ENCODE peak calls at places on chromosomes 11 and 22, in ten cellular contexts. C is Peyer's patch, T is astrocyte of the spinal cord, O is AG04449, F is HFFc6, Q is heart right ventricle, L is GM13977, Z is lower leg skin, G is Panc1, U is PC-3. M is an unnamed sample.

GRCh38 chr22:39115976-39116621 is 19.1 kb downstream of the APOBEC3H start:
- DNase-seq in C (no peak), T (no peak), O (no peak), F (no peak), Q (no peak), L (no peak), Z (no peak), G (no peak), U (no peak), M (no peak)

GRCh38 chr11:69913591-69914285 is 94.5 kb upstream of the FGF3 start:
- DNase-seq in C (peak), T (no peak), O (no peak), F (no peak), Q (no peak), L (no peak), Z (no peak), G (no peak), U (no peak), M (no peak)

GRCh38 chr11:134157451-134157850 is 66.3 kb downstream of the NCAPD3 start:
- DNase-seq in C (no peak), T (no peak), O (no peak), F (peak), Q (no peak), L (no peak), Z (no peak), G (no peak), U (no peak), M (no peak)

GRCh38 chr22:40383905-40384304 is 13.5 kb downstream of the SGSM3 start:
- DNase-seq in C (no peak), T (peak), O (peak), F (peak), Q (no peak), L (no peak), Z (no peak), G (no peak), U (no peak), M (no peak)

GRCh38 chr11:10920205-10920604 is 62.4 kb upstream of the ZBED5 start:
- DNase-seq in C (no peak), T (no peak), O (no peak), F (peak), Q (no peak), L (no peak), Z (no peak), G (no peak), U (no peak), M (no peak)

GRCh38 chr11:11171854-11172253 is 181.2 kb downstream of the CSNK2A3 start:
- DNase-seq in C (no peak), T (no peak), O (no peak), F (no peak), Q (no peak), L (peak), Z (no peak), G (no peak), U (no peak), M (no peak)

GRCh38 chr11:133927690-133928627 is 28.8 kb downstream of the IGSF9B start:
- DNase-seq in C (peak), T (peak), O (no peak), F (peak), Q (peak), L (peak), Z (peak), G (peak), U (peak), M (no peak)

GRCh38 chr11:96339704-96340554 is 3.1 kb downstream of the MAML2 start:
- DNase-seq in C (no peak), T (peak), O (no peak), F (no peak), Q (no peak), L (no peak), Z (no peak), G (no peak), U (no peak), M (no peak)

GRCh38 chr22:18110194-18110943 is at the start of gene TUBA8:
- DNase-seq in C (peak), T (peak), O (no peak), F (no peak), Q (no peak), L (peak), Z (peak), G (no peak), U (peak), M (no peak)

GRCh38 chr11:125892071-125892470 is 4.6 kb downstream of the HYLS1 start:
- DNase-seq in C (no peak), T (peak), O (no peak), F (peak), Q (no peak), L (no peak), Z (no peak), G (peak), U (peak), M (no peak)

GRCh38 chr11:117618273-117618672 is 178.7 kb downstream of the DSCAML1 start:
- DNase-seq in C (no peak), T (no peak), O (no peak), F (no peak), Q (no peak), L (no peak), Z (no peak), G (no peak), U (no peak), M (no peak)

GRCh38 chr11:117612111-117612510 is 184.9 kb downstream of the DSCAML1 start:
- DNase-seq in C (no peak), T (no peak), O (no peak), F (no peak), Q (no peak), L (no peak), Z (no peak), G (no peak), U (no peak), M (no peak)

GRCh38 chr11:117616979-117617378 is 180.0 kb downstream of the DSCAML1 start:
- DNase-seq in C (no peak), T (no peak), O (no peak), F (no peak), Q (no peak), L (no peak), Z (no peak), G (no peak), U (no peak), M (no peak)

GRCh38 chr11:117613521-117613920 is 183.5 kb downstream of the DSCAML1 start:
- DNase-seq in C (no peak), T (no peak), O (no peak), F (no peak), Q (no peak), L (no peak), Z (no peak), G (no peak), U (no peak), M (no peak)

GRCh38 chr11:117614695-117615094 is 182.3 kb downstream of the DSCAML1 start:
- DNase-seq in C (no peak), T (no peak), O (no peak), F (no peak), Q (no peak), L (no peak), Z (no peak), G (no peak), U (no peak), M (no peak)
- TF ChIP-seq CTCF in C (no peak), T (no peak), O (no peak), F (peak), Q (no peak), L (no peak), Z (no peak), G (no peak), U (peak), M (peak)

DNA sequence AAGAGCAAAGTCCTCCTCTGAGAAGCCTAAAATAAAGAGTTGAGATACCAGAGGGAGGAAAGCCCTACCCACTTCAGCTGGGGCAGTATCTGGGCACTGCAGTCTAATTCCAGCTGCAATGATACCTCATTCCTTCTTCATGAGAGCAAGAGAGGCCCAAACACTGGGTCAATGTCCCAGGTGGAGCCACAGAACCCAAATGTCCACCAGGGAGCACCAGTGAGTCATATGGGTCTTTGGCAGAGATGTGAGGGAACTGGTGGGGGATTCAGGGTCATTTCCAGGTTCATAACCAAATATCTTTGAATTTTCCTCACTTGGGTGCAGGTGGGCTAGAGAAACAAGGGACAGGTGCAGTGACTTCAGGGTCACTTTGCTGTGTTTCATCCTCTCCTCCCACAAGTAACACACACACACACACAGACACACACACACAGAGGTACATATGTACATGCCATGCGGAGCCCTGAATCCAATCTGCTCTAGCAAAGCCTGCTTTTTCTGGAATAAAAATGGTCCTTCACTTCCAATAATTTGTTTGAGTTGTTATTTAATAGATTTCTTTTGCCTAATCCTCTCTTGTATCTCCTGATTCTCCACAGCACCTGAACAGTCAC is 585.4 kb downstream of the SOX6 start:
- DNase-seq in C (peak), T (peak), O (no peak), F (no peak), Q (peak), L (peak), Z (no peak), G (no peak), U (no peak), M (no peak)
- TF ChIP-seq CTCF in C (peak), T (peak), O (peak), F (peak), Q (peak), L (peak), Z (no peak), G (peak), U (peak), M (peak)

GRCh38 chr11:63641727-63642126 is 27.5 kb upstream of the PLAAT3 start:
- DNase-seq in C (no peak), T (peak), O (no peak), F (peak), Q (no peak), L (no peak), Z (no peak), G (no peak), U (no peak), M (no peak)
- TF ChIP-seq CTCF in C (no peak), T (no peak), O (no peak), F (peak), Q (peak), L (no peak), Z (no peak), G (no peak), U (peak), M (peak)

GRCh38 chr11:128040603-128041002 is 546.8 kb downstream of the ETS1 start:
- DNase-seq in C (no peak), T (no peak), O (no peak), F (no peak), Q (no peak), L (no peak), Z (no peak), G (no peak), U (peak), M (no peak)

GRCh38 chr11:128036556-128037093 is 550.7 kb downstream of the ETS1 start:
- DNase-seq in C (no peak), T (no peak), O (no peak), F (peak), Q (no peak), L (no peak), Z (no peak), G (no peak), U (no peak), M (no peak)

GRCh38 chr11:128042290-128042751 is 545.0 kb downstream of the ETS1 start:
- DNase-seq in C (no peak), T (no peak), O (no peak), F (no peak), Q (no peak), L (no peak), Z (no peak), G (no peak), U (peak), M (no peak)

GRCh38 chr11:128036006-128036405 is 551.4 kb downstream of the ETS1 start:
- DNase-seq in C (no peak), T (no peak), O (no peak), F (no peak), Q (no peak), L (no peak), Z (no peak), G (no peak), U (no peak), M (no peak)

DNA sequence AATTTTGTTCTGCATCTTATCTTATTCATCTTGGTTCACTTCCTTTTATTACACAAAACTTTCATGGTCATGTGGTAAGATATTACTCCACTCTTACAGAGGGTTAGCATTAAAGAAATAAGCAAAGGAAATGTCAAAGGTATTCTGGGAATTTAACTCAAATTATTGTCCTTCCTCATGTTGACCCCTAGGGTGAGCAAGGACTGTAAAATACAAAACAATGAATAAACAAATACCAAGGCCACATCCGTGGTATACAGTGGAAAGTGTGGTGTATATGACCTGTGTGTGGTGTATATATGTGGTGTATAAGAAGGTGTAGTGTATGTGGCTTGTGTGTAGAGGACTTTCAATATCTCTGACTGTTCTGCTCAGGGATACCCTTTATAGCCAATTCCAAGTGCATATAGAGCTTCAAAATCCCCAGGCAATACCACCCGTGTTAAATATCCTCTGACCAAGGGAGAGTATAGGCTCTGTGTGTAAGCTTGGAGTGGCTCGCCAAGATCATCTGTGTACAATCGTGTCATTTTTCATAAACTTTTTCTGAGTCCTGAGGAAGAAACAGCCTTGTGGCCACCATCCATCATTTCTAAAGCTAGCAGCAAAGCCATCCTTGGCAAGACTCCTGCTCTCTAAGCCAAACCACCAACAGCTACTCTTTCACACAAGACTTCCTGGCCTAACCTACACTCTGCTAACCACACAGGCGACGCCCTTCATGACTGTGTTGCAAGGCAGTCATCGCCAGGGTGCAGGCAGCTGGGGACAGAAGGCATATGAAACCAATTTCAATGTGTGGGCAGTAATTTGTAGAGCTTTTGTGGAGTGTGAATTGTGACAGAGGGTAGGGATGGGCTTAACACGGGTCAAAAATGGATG is 548.0 kb downstream of the ETS1 start:
- DNase-seq in C (peak), T (peak), O (peak), F (peak), Q (peak), L (no peak), Z (peak), G (no peak), U (peak), M (no peak)
- TF ChIP-seq CTCF in C (no peak), T (peak), O (no peak), F (peak), Q (no peak), L (no peak), Z (no peak), G (no peak), U (peak), M (no peak)

GRCh38 chr11:45180158-45180887 is 33.9 kb downstream of the PRDM11 start:
- DNase-seq in C (peak), T (no peak), O (no peak), F (peak), Q (no peak), L (peak), Z (no peak), G (no peak), U (peak), M (no peak)
- TF ChIP-seq CTCF in C (peak), T (peak), O (peak), F (peak), Q (peak), L (no peak), Z (no peak), G (peak), U (peak), M (peak)

GRCh38 chr22:46297151-46297819 is 615 bp downstream of the GTSE1 start:
- DNase-seq in C (no peak), T (peak), O (no peak), F (peak), Q (no peak), L (no peak), Z (no peak), G (no peak), U (peak), M (no peak)

GRCh38 chr22:46299101-46299500 is 2.4 kb downstream of the GTSE1 start:
- DNase-seq in C (no peak), T (no peak), O (no peak), F (no peak), Q (no peak), L (no peak), Z (no peak), G (no peak), U (no peak), M (no peak)

GRCh38 chr22:46294784-46295183 is 1.9 kb upstream of the GTSE1 start:
- DNase-seq in C (no peak), T (no peak), O (no peak), F (no peak), Q (no peak), L (no peak), Z (no peak), G (no peak), U (no peak), M (no peak)

GRCh38 chr22:46295277-46295971 is 1.2 kb upstream of the GTSE1 start:
- DNase-seq in C (no peak), T (no peak), O (no peak), F (no peak), Q (no peak), L (no peak), Z (no peak), G (no peak), U (no peak), M (no peak)

DNA sequence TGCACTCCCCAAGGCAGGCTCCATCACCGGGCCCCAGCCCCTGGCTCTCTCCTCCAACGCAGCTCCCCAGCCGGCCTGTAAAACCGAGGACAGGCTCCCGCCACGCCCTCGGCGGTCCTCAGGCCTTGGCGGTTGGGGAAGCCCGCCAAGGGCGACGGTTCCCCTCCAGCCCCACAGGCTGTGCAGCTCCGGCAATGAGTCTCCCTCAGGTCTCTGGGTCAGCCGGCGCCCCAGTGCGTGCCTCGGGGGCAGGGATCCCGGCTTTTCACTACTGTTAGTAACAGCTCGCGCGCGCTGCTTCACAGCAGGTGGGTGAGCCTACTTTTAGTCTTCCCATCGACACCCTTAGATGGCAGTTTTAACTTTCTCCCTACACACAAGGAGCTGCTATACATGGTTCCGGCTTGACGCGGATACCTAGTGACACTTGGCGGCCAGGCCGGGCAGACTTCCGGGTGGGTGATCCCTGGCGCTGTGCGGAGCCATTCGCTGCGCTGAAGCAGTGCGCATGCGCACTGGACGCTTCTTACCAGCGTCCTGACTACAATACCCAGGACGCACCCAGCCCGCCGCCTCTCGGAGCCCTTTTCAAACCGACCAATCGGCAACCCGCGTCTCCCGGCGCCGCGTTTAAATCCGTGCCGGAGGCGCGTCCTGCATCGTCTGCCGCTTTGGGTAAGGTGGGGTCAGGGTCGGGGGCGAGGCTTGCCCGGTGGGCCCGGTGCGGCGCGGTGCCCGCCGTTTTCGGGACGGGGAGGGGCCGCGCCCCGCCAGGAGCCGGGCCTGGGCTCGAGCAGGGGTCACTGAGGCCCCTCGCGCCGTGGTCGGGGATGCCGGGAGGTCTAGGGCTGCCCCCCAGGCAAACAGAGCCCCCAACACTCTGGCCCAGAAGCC is at the start of gene GTSE1:
- DNase-seq in C (peak), T (peak), O (peak), F (peak), Q (peak), L (peak), Z (peak), G (peak), U (peak), M (peak)
- TF ChIP-seq CTCF in C (peak), T (no peak), O (peak), F (peak), Q (peak), L (peak), Z (no peak), G (no peak), U (peak), M (peak)

GRCh38 chr11:120245434-120245833 is 5.5 kb downstream of the POU2F3 start:
- DNase-seq in C (no peak), T (no peak), O (no peak), F (no peak), Q (no peak), L (no peak), Z (no peak), G (no peak), U (no peak), M (no peak)
- TF ChIP-seq CTCF in C (no peak), T (no peak), O (no peak), F (no peak), Q (no peak), L (no peak), Z (no peak), G (no peak), U (no peak), M (no peak)

DNA sequence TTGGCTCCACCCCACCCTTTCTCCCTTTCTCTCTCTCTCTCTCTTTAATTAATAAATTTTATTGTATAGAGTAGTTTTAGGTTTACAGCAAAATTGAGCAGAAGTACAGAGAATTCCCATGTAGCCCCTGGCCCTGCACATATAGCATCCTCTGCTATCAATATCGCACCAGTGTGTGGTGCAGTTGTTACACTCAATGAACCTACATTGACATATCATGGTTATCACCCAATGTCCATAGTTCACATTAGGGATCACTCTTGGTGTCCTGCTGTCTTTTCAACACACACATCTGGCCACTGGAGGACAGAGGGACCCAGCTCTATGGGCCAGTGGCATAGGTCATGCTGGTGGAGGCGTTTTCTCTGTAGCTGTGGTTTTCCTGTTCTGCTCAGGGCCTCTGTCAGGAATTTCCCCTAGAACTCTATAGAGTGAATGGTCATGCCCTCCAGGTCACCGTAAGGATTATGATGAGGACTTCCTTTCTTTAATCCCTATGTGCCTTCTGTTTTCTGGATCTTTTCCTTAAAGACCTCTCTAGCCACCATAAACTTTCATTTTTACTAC is 98.2 kb upstream of the NAV2 start:
- DNase-seq in C (no peak), T (no peak), O (no peak), F (no peak), Q (no peak), L (no peak), Z (no peak), G (no peak), U (no peak), M (no peak)
- TF ChIP-seq CTCF in C (no peak), T (no peak), O (no peak), F (no peak), Q (no peak), L (no peak), Z (no peak), G (no peak), U (no peak), M (no peak)

GRCh38 chr11:77114089-77114463 is 11.4 kb downstream of the OMP start:
- DNase-seq in C (no peak), T (no peak), O (no peak), F (no peak), Q (no peak), L (no peak), Z (no peak), G (no peak), U (no peak), M (no peak)
- TF ChIP-seq CTCF in C (no peak), T (no peak), O (no peak), F (no peak), Q (no peak), L (no peak), Z (no peak), G (no peak), U (no peak), M (no peak)

DNA sequence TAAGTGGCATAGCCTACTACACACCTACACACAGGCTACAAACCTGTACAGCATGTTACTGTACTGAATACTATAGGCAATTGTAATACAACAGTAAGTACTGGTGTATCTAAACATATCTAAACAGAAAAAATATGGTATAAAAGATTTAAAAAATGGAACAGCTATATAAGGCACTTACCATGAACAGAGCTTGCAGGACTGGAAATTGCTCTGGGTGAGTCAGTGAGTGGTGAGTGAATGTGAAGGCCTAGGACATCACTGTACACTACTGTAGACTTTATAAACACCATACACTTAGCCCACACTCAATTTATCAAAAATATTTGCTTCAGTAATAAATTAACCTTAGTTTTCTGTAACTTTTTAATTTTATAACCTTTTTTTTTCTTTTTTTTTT is 24.7 kb downstream of the PAMR1 start:
- DNase-seq in C (no peak), T (no peak), O (no peak), F (no peak), Q (no peak), L (no peak), Z (no peak), G (no peak), U (no peak), M (no peak)
- TF ChIP-seq CTCF in C (no peak), T (no peak), O (no peak), F (no peak), Q (no peak), L (no peak), Z (no peak), G (no peak), U (no peak), M (no peak)

M was measured in epithelial cell of proximal tubule.